ENCODE peak calls at places on chromosomes 12 and 14, in ten cellular contexts. N is RPMI7951; J is NCI-H524; P is B cell; G is occipital lobe; U is CMK; C is left cardiac atrium; X is AML-193; E is stimulated activated CD4-positive, alpha-beta T cell treated with anti-CD3 and anti-CD28 coated beads, Interleukin-15, amount 100 ng/mL, for 24 hours; O is D341Med. M is an unnamed sample.

GRCh38 chr12:42118136-42118879 is 26.4 kb downstream of the GXYLT1 start:
- DNase-seq in U (no peak), C (no peak), N (no peak), E (no peak), G (no peak), J (no peak), P (no peak), X (no peak), O (no peak), M (no peak)

GRCh38 chr14:59688224-59689170 is 111.9 kb upstream of the CCDC175 start:
- DNase-seq in O (peak), N (peak), J (peak), P (peak), G (no peak), U (peak), X (peak), C (peak), E (peak), M (no peak)

GRCh38 chr14:60164717-60165546 is at the start of gene DHRS7:
- DNase-seq in U (peak), O (peak), N (peak), C (peak), G (peak), J (peak), E (peak), X (peak), P (peak), M (peak)

GRCh38 chr12:130141901-130142683 is 20.2 kb upstream of the FZD10 start:
- DNase-seq in C (no peak), N (no peak), U (no peak), G (no peak), O (no peak), X (no peak), P (no peak), E (no peak), J (no peak), M (no peak)

GRCh38 chr12:4277856-4278581 is 4.5 kb downstream of the CCND2 start:
- DNase-seq in P (no peak), J (no peak), G (no peak), O (no peak), E (no peak), N (no peak), X (no peak), U (no peak), C (no peak), M (no peak)

GRCh38 chr14:22877000-22877501 is 5.5 kb downstream of the LRP10 start:
- DNase-seq in U (no peak), E (no peak), O (no peak), G (no peak), J (no peak), X (no peak), C (no peak), N (no peak), P (no peak), M (no peak)

GRCh38 chr12:79844693-79845092 is 90.2 kb downstream of the PPP1R12A start:
- DNase-seq in X (no peak), N (peak), J (no peak), G (no peak), E (no peak), C (no peak), U (no peak), P (no peak), O (no peak), M (no peak)

GRCh38 chr12:47095446-47096236 is 15.9 kb upstream of the AMIGO2 start:
- DNase-seq in N (peak), G (no peak), X (no peak), P (no peak), J (no peak), O (no peak), E (no peak), U (no peak), C (no peak), M (no peak)

GRCh38 chr14:56224691-56225681 is 106.8 kb downstream of the PELI2 start:
- DNase-seq in E (no peak), N (no peak), X (no peak), P (no peak), C (no peak), G (no peak), U (no peak), O (no peak), J (peak), M (no peak)

GRCh38 chr12:69511870-69512269 is 41.7 kb downstream of the FRS2 start:
- DNase-seq in U (no peak), X (no peak), C (no peak), G (no peak), P (no peak), N (no peak), O (no peak), J (no peak), E (no peak), M (no peak)

GRCh38 chr12:109595321-109595902 is 21.8 kb downstream of the MVK start:
- DNase-seq in U (peak), E (peak), N (no peak), O (no peak), P (no peak), X (peak), J (no peak), C (no peak), G (no peak), M (no peak)

GRCh38 chr12:112122823-112123690 is 2.3 kb upstream of the TRAFD1 start:
- DNase-seq in P (no peak), E (no peak), N (no peak), X (no peak), G (no peak), U (no peak), O (no peak), C (no peak), J (no peak), M (no peak)

GRCh38 chr14:23406244-23406643 is 1.8 kb downstream of the MYH6 start:
- DNase-seq in U (no peak), X (no peak), E (no peak), G (no peak), C (no peak), O (no peak), J (peak), N (peak), P (peak), M (no peak)

GRCh38 chr12:88393017-88393767 is 187.1 kb downstream of the KITLG start:
- DNase-seq in J (peak), U (no peak), C (no peak), N (peak), X (peak), O (peak), G (no peak), E (no peak), P (no peak), M (no peak)

GRCh38 chr14:42673963-42674362 is 1067.3 kb downstream of the LRFN5 start:
- DNase-seq in C (no peak), G (no peak), O (no peak), P (no peak), X (no peak), J (no peak), E (no peak), U (no peak), N (no peak), M (no peak)

GRCh38 chr12:78002878-78003277 is 172.2 kb downstream of the NAV3 start:
- DNase-seq in G (no peak), U (no peak), J (peak), O (no peak), P (no peak), N (no peak), X (peak), C (no peak), E (no peak), M (no peak)